ENCODE peak calls at places on chromosome 13, in ten cellular contexts. G is heart right ventricle, Z is A549, P is cardiac muscle cell, B is suprapubic skin, J is HFF-Myc, V is OCI-LY7, T is PC-3, U is left ventricle myocardium inferior, K is fibroblast of pulmonary artery. F is an unnamed sample.

GRCh38 chr13:47168086-47168485 is 271.2 kb upstream of the HTR2A start:
- DNase-seq in G (no peak), Z (no peak), P (peak), B (no peak), J (no peak), V (no peak), T (peak), U (no peak), K (peak), F (no peak)

GRCh38 chr13:74077847-74078246 is 56.4 kb downstream of the KLF12 start:
- DNase-seq in G (peak), Z (no peak), P (peak), B (no peak), J (no peak), V (no peak), T (no peak), U (no peak), K (peak), F (no peak)

GRCh38 chr13:76874466-76874865 is 11.7 kb downstream of the KCTD12 start:
- DNase-seq in G (no peak), Z (no peak), P (no peak), B (no peak), J (no peak), V (no peak), T (no peak), U (no peak), K (no peak), F (no peak)

GRCh38 chr13:76822691-76823267 is 63.4 kb downstream of the KCTD12 start:
- DNase-seq in G (no peak), Z (no peak), P (peak), B (no peak), J (no peak), V (peak), T (peak), U (no peak), K (peak), F (no peak)

GRCh38 chr13:93029536-93029935 is 197.1 kb upstream of the GPC6 start:
- DNase-seq in G (no peak), Z (no peak), P (peak), B (no peak), J (no peak), V (no peak), T (no peak), U (no peak), K (peak), F (no peak)

GRCh38 chr13:106011600-106011999 is 523.9 kb downstream of the EFNB2 start:
- DNase-seq in G (no peak), Z (no peak), P (no peak), B (no peak), J (no peak), V (no peak), T (no peak), U (no peak), K (no peak), F (no peak)

GRCh38 chr13:84867246-84867645 is 932.0 kb downstream of the SLITRK6 start:
- DNase-seq in G (no peak), Z (no peak), P (no peak), B (no peak), J (no peak), V (no peak), T (no peak), U (no peak), K (no peak), F (no peak)

GRCh38 chr13:110114351-110114750 is 192.6 kb downstream of the COL4A1 start:
- DNase-seq in G (no peak), Z (no peak), P (no peak), B (no peak), J (no peak), V (no peak), T (peak), U (no peak), K (no peak), F (no peak)

GRCh38 chr13:73060251-73061160 is 1.7 kb downstream of the KLF5 start:
- DNase-seq in G (peak), Z (no peak), P (peak), B (no peak), J (peak), V (no peak), T (peak), U (no peak), K (peak), F (no peak)

GRCh38 chr13:32284927-32285632 is 30.1 kb downstream of the ZAR1L start:
- DNase-seq in G (peak), Z (no peak), P (peak), B (no peak), J (no peak), V (no peak), T (peak), U (no peak), K (peak), F (no peak)

GRCh38 chr13:113625965-113626661 is 31.9 kb downstream of the ATP4B start:
- DNase-seq in G (no peak), Z (no peak), P (peak), B (peak), J (peak), V (no peak), T (no peak), U (peak), K (peak), F (peak)

GRCh38 chr13:113948034-113948742 is 25.7 kb downstream of the C13orf46 start:
- DNase-seq in G (no peak), Z (no peak), P (no peak), B (peak), J (no peak), V (peak), T (no peak), U (peak), K (no peak), F (no peak)

GRCh38 chr13:72931311-72931710 is 127.5 kb upstream of the KLF5 start:
- DNase-seq in G (no peak), Z (no peak), P (no peak), B (no peak), J (no peak), V (no peak), T (peak), U (no peak), K (no peak), F (no peak)

GRCh38 chr13:44153536-44153935 is 220.1 kb upstream of the SERP2 start:
- DNase-seq in G (no peak), Z (no peak), P (no peak), B (no peak), J (no peak), V (no peak), T (no peak), U (no peak), K (no peak), F (no peak)
- TF ChIP-seq CTCF in G (no peak), Z (no peak), P (no peak), B (no peak), J (no peak), V (no peak), T (no peak), U (no peak), K (no peak), F (no peak)

GRCh38 chr13:26502826-26503225 is 54.7 kb upstream of the WASF3 start:
- DNase-seq in G (no peak), Z (no peak), P (peak), B (no peak), J (peak), V (no peak), T (peak), U (no peak), K (peak), F (no peak)
- TF ChIP-seq CTCF in G (peak), Z (no peak), P (peak), B (peak), J (no peak), V (no peak), T (no peak), U (peak), K (peak), F (no peak)

GRCh38 chr13:27359203-27359821 is 65.1 kb upstream of the GTF3A start:
- DNase-seq in G (peak), Z (peak), P (peak), B (no peak), J (no peak), V (peak), T (peak), U (peak), K (peak), F (peak)
- TF ChIP-seq CTCF in G (peak), Z (peak), P (peak), B (peak), J (peak), V (peak), T (peak), U (peak), K (peak), F (peak)

DNA sequence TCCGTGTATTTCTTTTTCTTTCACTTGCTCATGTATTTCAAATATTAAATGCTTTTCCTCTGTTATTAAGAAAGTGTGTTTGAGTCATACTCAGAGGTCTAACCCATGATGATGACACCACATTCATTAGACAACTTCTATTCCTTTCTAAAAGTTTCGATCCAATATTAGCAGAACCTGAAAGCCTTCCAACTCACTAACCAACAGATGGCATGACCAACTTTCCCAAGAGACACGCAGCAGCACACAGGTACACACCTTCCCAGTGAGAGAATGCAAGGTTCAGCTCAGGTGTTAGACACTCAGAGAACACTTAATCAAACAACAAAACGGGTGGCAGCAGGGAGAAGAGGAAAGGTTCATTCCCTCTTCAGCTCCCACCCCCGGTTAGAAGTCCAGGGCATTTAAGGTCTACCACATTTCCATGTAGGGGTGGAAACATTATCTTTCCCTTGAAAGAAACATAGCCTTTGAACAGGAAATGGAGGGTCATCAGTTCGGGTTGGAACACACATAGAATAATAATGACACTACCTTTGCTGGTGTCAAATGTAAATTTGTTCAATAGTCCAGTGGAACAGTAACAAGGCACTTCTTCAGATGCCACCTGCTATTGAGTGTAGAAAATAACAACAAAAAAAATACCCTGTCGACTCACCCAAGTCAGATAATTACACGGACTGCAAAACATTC is 404.2 kb downstream of the COG6 start:
- DNase-seq in G (no peak), Z (no peak), P (peak), B (no peak), J (no peak), V (no peak), T (no peak), U (no peak), K (no peak), F (no peak)
- TF ChIP-seq CTCF in G (no peak), Z (no peak), P (no peak), B (no peak), J (no peak), V (no peak), T (no peak), U (no peak), K (no peak), F (no peak)

F was measured in glutamatergic neuron.